ENCODE peak calls at places on chromosome 6, in nine cellular contexts. E is cardiac fibroblast; Z is NCI-H226; U is adrenal gland; N is GM19239; Q is heart right ventricle; V is pulmonary artery endothelial cell; G is stimulated activated CD4-positive, alpha-beta T cell treated with anti-CD3 and anti-CD28 coated beads, Interleukin-12 subunit alpha, Interleukin-12 subunit beta, amount 100 ng/mL, for 48 hours; Y is T-helper 17 cell. M is an unnamed sample.

GRCh38 chr6:143569035-143569434 is 57.5 kb upstream of the FUCA2 start:
- DNase-seq in E (peak; percentile 26), Z (no peak), U (no peak), N (no peak), Q (no peak), V (no peak), G (no peak), Y (no peak), M (no peak)

GRCh38 chr6:33183071-33183683 is 9.1 kb downstream of the COL11A2 start:
- DNase-seq in E (no peak), Z (no peak), U (no peak), N (no peak), Q (no peak), V (no peak), G (no peak), Y (no peak), M (no peak)

GRCh38 chr6:128569737-128570438 is 49.5 kb upstream of the PTPRK start:
- DNase-seq in E (peak; percentile 78), Z (peak; percentile 98), U (no peak), N (no peak), Q (no peak), V (no peak), G (no peak), Y (no peak), M (peak; percentile 6)

GRCh38 chr6:39956951-39957350 is 22.7 kb upstream of the MOCS1 start:
- DNase-seq in E (peak; percentile 42), Z (peak; percentile 29), U (no peak), N (no peak), Q (no peak), V (no peak), G (no peak), Y (no peak), M (no peak)

GRCh38 chr6:111253999-111254778 is 166.9 kb downstream of the SLC16A10 start:
- DNase-seq in E (no peak), Z (no peak), U (no peak), N (no peak), Q (no peak), V (no peak), G (no peak), Y (no peak), M (no peak)

GRCh38 chr6:109081026-109081425 is 13.6 kb downstream of the SESN1 start:
- DNase-seq in E (no peak), Z (peak; percentile 12), U (peak; percentile 32), N (no peak), Q (no peak), V (no peak), G (no peak), Y (no peak), M (no peak)

GRCh38 chr6:30483677-30484279 is 5.5 kb upstream of the HLA-E start:
- DNase-seq in E (peak; percentile 85), Z (peak; percentile 40), U (peak; percentile 63), N (no peak), Q (no peak), V (peak; percentile 47), G (peak; percentile 60), Y (no peak), M (peak; percentile 29)

GRCh38 chr6:132812255-132812732 is 2.1 kb upstream of the RPS12 start:
- DNase-seq in E (peak; percentile 60), Z (no peak), U (no peak), N (no peak), Q (no peak), V (no peak), G (no peak), Y (no peak), M (no peak)

GRCh38 chr6:146905313-146905712 is 298.9 kb upstream of the STXBP5 start:
- DNase-seq in E (peak; percentile 74), Z (peak; percentile 53), U (peak; percentile 86), N (no peak), Q (no peak), V (peak; percentile 22), G (no peak), Y (no peak), M (no peak)

GRCh38 chr6:100479180-100480035 is 14.7 kb upstream of the SIM1 start:
- DNase-seq in E (peak; percentile 72), Z (no peak), U (no peak), N (no peak), Q (no peak), V (no peak), G (no peak), Y (no peak), M (no peak)

GRCh38 chr6:6686748-6687601 is 98.5 kb downstream of the LY86 start:
- DNase-seq in E (peak; percentile 81), Z (peak; percentile 92), U (peak; percentile 99), N (no peak), Q (peak; percentile 95), V (peak; percentile 91), G (peak; percentile 40), Y (no peak), M (no peak)

GRCh38 chr6:52390361-52390727 is 28.4 kb downstream of the PAQR8 start:
- DNase-seq in E (peak; percentile 38), Z (peak; percentile 63), U (no peak), N (peak; percentile 36), Q (no peak), V (no peak), G (no peak), Y (peak; percentile 50), M (no peak)

GRCh38 chr6:170038251-170038650 is 252.6 kb downstream of the DLL1 start:
- DNase-seq in E (no peak), Z (no peak), U (no peak), N (no peak), Q (no peak), V (no peak), G (no peak), Y (no peak), M (no peak)

GRCh38 chr6:153032255-153032882 is 29.9 kb upstream of the MTRF1L start:
- DNase-seq in E (peak; percentile 85), Z (no peak), U (no peak), N (no peak), Q (no peak), V (peak; percentile 29), G (no peak), Y (no peak), M (peak; percentile 27)

GRCh38 chr6:141956046-141956761 is 176.5 kb upstream of the GJE1 start:
- DNase-seq in E (peak; percentile 47), Z (peak; percentile 72), U (no peak), N (no peak), Q (no peak), V (no peak), G (no peak), Y (no peak), M (no peak)

GRCh38 chr6:154937306-154938244 is 57.5 kb upstream of the TIAM2 start:
- DNase-seq in E (no peak), Z (no peak), U (no peak), N (no peak), Q (no peak), V (no peak), G (no peak), Y (no peak), M (no peak)

GRCh38 chr6:44260011-44260410 is 2.7 kb upstream of the SLC35B2 start:
- DNase-seq in E (no peak), Z (no peak), U (no peak), N (no peak), Q (no peak), V (no peak), G (no peak), Y (no peak), M (no peak)

GRCh38 chr6:40425192-40425919 is 161.8 kb downstream of the LRFN2 start:
- DNase-seq in E (no peak), Z (no peak), U (no peak), N (no peak), Q (peak; percentile 38), V (no peak), G (no peak), Y (no peak), M (no peak)

GRCh38 chr6:45514454-45514853 is 136.7 kb upstream of the SUPT3H start:
- DNase-seq in E (no peak), Z (peak; percentile 20), U (peak; percentile 59), N (no peak), Q (no peak), V (no peak), G (no peak), Y (no peak), M (no peak)

GRCh38 chr6:75418233-75418632 is 75.4 kb downstream of the FILIP1 start:
- DNase-seq in E (peak; percentile 24), Z (no peak), U (no peak), N (no peak), Q (no peak), V (peak; percentile 81), G (no peak), Y (no peak), M (no peak)

GRCh38 chr6:17703256-17703694 is 3.5 kb downstream of the NUP153 start:
- DNase-seq in E (peak; percentile 95), Z (peak; percentile 59), U (peak; percentile 58), N (no peak), Q (no peak), V (peak; percentile 83), G (no peak), Y (no peak), M (no peak)

GRCh38 chr6:110875548-110876169 is 1.1 kb downstream of the AMD1 start:
- DNase-seq in E (peak; percentile 39), Z (peak; percentile 53), U (peak; percentile 72), N (no peak), Q (peak; percentile 61), V (no peak), G (peak; percentile 35), Y (peak; percentile 68), M (no peak)

GRCh38 chr6:103154779-103155572 is 1704.7 kb downstream of the HACE1 start:
- DNase-seq in E (no peak), Z (no peak), U (no peak), N (no peak), Q (no peak), V (no peak), G (no peak), Y (no peak), M (no peak)

GRCh38 chr6:3356056-3356823 is 97.5 kb downstream of the PSMG4 start:
- DNase-seq in E (peak; percentile 60), Z (peak; percentile 45), U (peak; percentile 83), N (peak; percentile 72), Q (peak; percentile 59), V (peak; percentile 11), G (peak; percentile 29), Y (peak; percentile 47), M (peak; percentile 75)

GRCh38 chr6:11093065-11093590 is 506 bp upstream of the SMIM13 start:
- DNase-seq in E (peak; percentile 40), Z (no peak), U (no peak), N (peak; percentile 82), Q (no peak), V (no peak), G (no peak), Y (no peak), M (no peak)

GRCh38 chr6:122735618-122736017 is 43.9 kb upstream of the FABP7 start:
- DNase-seq in E (no peak), Z (no peak), U (no peak), N (no peak), Q (no peak), V (no peak), G (no peak), Y (no peak), M (no peak)

GRCh38 chr6:27136077-27136644 is 111.3 kb upstream of the PRSS16 start:
- DNase-seq in E (no peak), Z (no peak), U (no peak), N (no peak), Q (no peak), V (no peak), G (no peak), Y (no peak), M (no peak)

GRCh38 chr6:6546318-6547110 is 42.0 kb upstream of the LY86 start:
- DNase-seq in E (peak; percentile 20), Z (no peak), U (peak; percentile 40), N (peak; percentile 36), Q (peak; percentile 58), V (no peak), G (no peak), Y (no peak), M (no peak)

GRCh38 chr6:135306740-135307420 is 125.8 kb downstream of the MYB start:
- DNase-seq in E (peak; percentile 12), Z (no peak), U (no peak), N (no peak), Q (no peak), V (no peak), G (no peak), Y (no peak), M (no peak)

GRCh38 chr6:136077834-136078576 is 172.1 kb downstream of the MTFR2 start:
- DNase-seq in E (peak; percentile 96), Z (peak; percentile 91), U (peak; percentile 62), N (no peak), Q (no peak), V (peak; percentile 88), G (no peak), Y (no peak), M (no peak)

GRCh38 chr6:43967692-43968091 is 159.6 kb downstream of the MRPL14 start:
- DNase-seq in E (no peak), Z (no peak), U (no peak), N (no peak), Q (no peak), V (no peak), G (no peak), Y (no peak), M (no peak)

M was measured in brain pericyte.